ENCODE peak calls at places on chromosomes 13 and 19, in eight cellular contexts. One of them, this sample, is unnamed.

GRCh38 chr13:100913143-100913542 is 238.5 kb upstream of the TMTC4 start:
- DNase-seq in aorta: no peak
- DNase-seq in lung: no peak
- DNase-seq in heart right ventricle: no peak
- DNase-seq in CD8-positive, alpha-beta memory T cell: no peak
- DNase-seq in heart left ventricle: no peak
- DNase-seq in effector memory CD4-positive, alpha-beta T cell: no peak
- DNase-seq in pancreas: no peak
- DNase-seq in this sample: no peak

GRCh38 chr13:113584870-113585671 is 518 bp downstream of the TFDP1 start:
- DNase-seq in aorta: peak
- DNase-seq in lung: peak
- DNase-seq in heart right ventricle: no peak
- DNase-seq in CD8-positive, alpha-beta memory T cell: no peak
- DNase-seq in heart left ventricle: peak
- DNase-seq in effector memory CD4-positive, alpha-beta T cell: no peak
- DNase-seq in pancreas: peak
- DNase-seq in this sample: no peak

GRCh38 chr13:42017264-42017663 is 31.2 kb upstream of the DGKH start:
- DNase-seq in aorta: no peak
- DNase-seq in lung: no peak
- DNase-seq in heart right ventricle: no peak
- DNase-seq in CD8-positive, alpha-beta memory T cell: no peak
- DNase-seq in heart left ventricle: no peak
- DNase-seq in effector memory CD4-positive, alpha-beta T cell: no peak
- DNase-seq in pancreas: no peak
- DNase-seq in this sample: no peak

GRCh38 chr13:102395174-102395573 is 6.7 kb downstream of the FGF14 start:
- DNase-seq in aorta: no peak
- DNase-seq in lung: no peak
- DNase-seq in heart right ventricle: no peak
- DNase-seq in CD8-positive, alpha-beta memory T cell: no peak
- DNase-seq in heart left ventricle: no peak
- DNase-seq in effector memory CD4-positive, alpha-beta T cell: no peak
- DNase-seq in pancreas: no peak
- DNase-seq in this sample: no peak

GRCh38 chr19:28168557-28168956 is 1044.4 kb downstream of the UQCRFS1 start:
- DNase-seq in aorta: no peak
- DNase-seq in lung: no peak
- DNase-seq in heart right ventricle: no peak
- DNase-seq in CD8-positive, alpha-beta memory T cell: no peak
- DNase-seq in heart left ventricle: no peak
- DNase-seq in effector memory CD4-positive, alpha-beta T cell: no peak
- DNase-seq in pancreas: no peak
- DNase-seq in this sample: no peak

GRCh38 chr13:30133976-30134375 is 173.4 kb downstream of the KATNAL1 start:
- DNase-seq in aorta: no peak
- DNase-seq in lung: no peak
- DNase-seq in heart right ventricle: no peak
- DNase-seq in CD8-positive, alpha-beta memory T cell: no peak
- DNase-seq in heart left ventricle: no peak
- DNase-seq in effector memory CD4-positive, alpha-beta T cell: no peak
- DNase-seq in pancreas: no peak
- DNase-seq in this sample: no peak

GRCh38 chr13:40401911-40402776 is 264.3 kb downstream of the FOXO1 start:
- DNase-seq in aorta: peak
- DNase-seq in lung: peak
- DNase-seq in heart right ventricle: peak
- DNase-seq in CD8-positive, alpha-beta memory T cell: no peak
- DNase-seq in heart left ventricle: peak
- DNase-seq in effector memory CD4-positive, alpha-beta T cell: no peak
- DNase-seq in pancreas: peak
- DNase-seq in this sample: peak

GRCh38 chr13:106533101-106533939 is 2.1 kb downstream of the EFNB2 start:
- DNase-seq in aorta: peak
- DNase-seq in lung: peak
- DNase-seq in heart right ventricle: peak
- DNase-seq in CD8-positive, alpha-beta memory T cell: no peak
- DNase-seq in heart left ventricle: peak
- DNase-seq in effector memory CD4-positive, alpha-beta T cell: no peak
- DNase-seq in pancreas: peak
- DNase-seq in this sample: peak

GRCh38 chr19:45340232-45340898 is at the start of gene KLC3:
- DNase-seq in aorta: no peak
- DNase-seq in lung: no peak
- DNase-seq in heart right ventricle: no peak
- DNase-seq in CD8-positive, alpha-beta memory T cell: peak
- DNase-seq in heart left ventricle: no peak
- DNase-seq in effector memory CD4-positive, alpha-beta T cell: peak
- DNase-seq in pancreas: peak
- DNase-seq in this sample: no peak

GRCh38 chr13:36834299-36834698 is 15.3 kb downstream of the RFXAP start:
- DNase-seq in aorta: no peak
- DNase-seq in lung: no peak
- DNase-seq in heart right ventricle: no peak
- DNase-seq in CD8-positive, alpha-beta memory T cell: no peak
- DNase-seq in heart left ventricle: no peak
- DNase-seq in effector memory CD4-positive, alpha-beta T cell: no peak
- DNase-seq in pancreas: no peak
- DNase-seq in this sample: no peak

GRCh38 chr13:94914829-94915228 is 202.5 kb upstream of the SOX21 start:
- DNase-seq in aorta: no peak
- DNase-seq in lung: no peak
- DNase-seq in heart right ventricle: no peak
- DNase-seq in CD8-positive, alpha-beta memory T cell: no peak
- DNase-seq in heart left ventricle: no peak
- DNase-seq in effector memory CD4-positive, alpha-beta T cell: no peak
- DNase-seq in pancreas: no peak
- DNase-seq in this sample: no peak

GRCh38 chr13:41426047-41426446 is 31.3 kb upstream of the RGCC start:
- DNase-seq in aorta: no peak
- DNase-seq in lung: no peak
- DNase-seq in heart right ventricle: no peak
- DNase-seq in CD8-positive, alpha-beta memory T cell: no peak
- DNase-seq in heart left ventricle: no peak
- DNase-seq in effector memory CD4-positive, alpha-beta T cell: no peak
- DNase-seq in pancreas: no peak
- DNase-seq in this sample: no peak

GRCh38 chr13:51258612-51259358 is 36.6 kb downstream of the FAM124A start:
- DNase-seq in aorta: peak
- DNase-seq in lung: no peak
- DNase-seq in heart right ventricle: no peak
- DNase-seq in CD8-positive, alpha-beta memory T cell: no peak
- DNase-seq in heart left ventricle: no peak
- DNase-seq in effector memory CD4-positive, alpha-beta T cell: no peak
- DNase-seq in pancreas: no peak
- DNase-seq in this sample: no peak

GRCh38 chr13:72757792-72758535 is 23.7 kb downstream of the DIS3 start:
- DNase-seq in aorta: no peak
- DNase-seq in lung: no peak
- DNase-seq in heart right ventricle: no peak
- DNase-seq in CD8-positive, alpha-beta memory T cell: no peak
- DNase-seq in heart left ventricle: no peak
- DNase-seq in effector memory CD4-positive, alpha-beta T cell: no peak
- DNase-seq in pancreas: no peak
- DNase-seq in this sample: no peak

GRCh38 chr13:41606646-41607045 is 149.3 kb downstream of the RGCC start:
- DNase-seq in aorta: no peak
- DNase-seq in lung: no peak
- DNase-seq in heart right ventricle: no peak
- DNase-seq in CD8-positive, alpha-beta memory T cell: no peak
- DNase-seq in heart left ventricle: no peak
- DNase-seq in effector memory CD4-positive, alpha-beta T cell: no peak
- DNase-seq in pancreas: no peak
- DNase-seq in this sample: no peak

DNA sequence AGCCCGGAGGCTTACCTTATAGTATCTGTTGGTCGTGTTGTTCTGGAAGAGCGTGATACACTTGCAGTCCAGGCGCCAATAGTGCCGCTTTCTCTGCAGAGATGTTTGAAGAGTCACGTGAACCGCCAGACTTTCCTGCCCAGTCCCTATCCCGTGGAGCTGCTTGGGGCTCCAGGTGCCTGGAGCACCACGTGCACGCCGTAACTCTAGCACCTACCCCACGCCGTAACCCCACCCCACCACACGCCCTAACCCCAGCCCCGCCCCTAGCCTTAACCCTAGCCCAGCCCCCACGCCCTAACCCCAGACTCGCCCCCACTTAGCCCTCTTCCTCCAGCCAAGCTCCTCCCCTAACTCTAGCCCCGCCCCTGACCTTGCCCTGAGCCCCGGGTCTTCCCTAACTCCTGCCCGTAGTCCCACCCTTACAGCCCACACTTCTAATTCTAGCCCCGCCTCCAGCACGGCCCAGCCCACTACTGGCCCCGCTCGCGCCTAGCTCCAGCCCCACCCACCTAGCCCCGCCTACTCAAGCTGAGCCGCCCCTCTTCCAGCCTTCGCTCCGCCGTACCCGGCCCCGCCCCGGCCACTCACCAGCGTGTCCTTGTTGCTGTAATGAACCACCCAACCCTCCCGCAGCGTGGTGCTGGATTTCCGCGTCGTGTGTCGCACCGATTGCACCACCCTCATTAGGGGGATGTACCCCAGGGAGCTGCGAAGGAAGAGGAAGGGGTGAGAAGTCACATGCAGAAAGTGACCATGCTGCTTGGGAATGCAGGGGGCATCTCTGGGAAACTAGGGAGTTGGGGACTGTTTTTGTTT is 19.6 kb downstream of the PRKD2 start:
- DNase-seq in aorta: peak
- DNase-seq in lung: peak
- DNase-seq in heart right ventricle: peak
- DNase-seq in CD8-positive, alpha-beta memory T cell: no peak
- DNase-seq in heart left ventricle: peak
- DNase-seq in effector memory CD4-positive, alpha-beta T cell: no peak
- DNase-seq in pancreas: peak
- DNase-seq in this sample: peak
- H3K27ac ChIP-seq in aorta: no peak
- H3K27ac ChIP-seq in lung: no peak
- H3K27ac ChIP-seq in heart right ventricle: no peak
- H3K27ac ChIP-seq in CD8-positive, alpha-beta memory T cell: no peak
- H3K27ac ChIP-seq in heart left ventricle: no peak
- H3K27ac ChIP-seq in effector memory CD4-positive, alpha-beta T cell: no peak
- H3K27ac ChIP-seq in pancreas: no peak
- H3K27ac ChIP-seq in this sample: peak

GRCh38 chr13:60398949-60399589 is 2.0 kb downstream of the TDRD3 start:
- DNase-seq in aorta: no peak
- DNase-seq in lung: no peak
- DNase-seq in heart right ventricle: no peak
- DNase-seq in CD8-positive, alpha-beta memory T cell: no peak
- DNase-seq in heart left ventricle: no peak
- DNase-seq in effector memory CD4-positive, alpha-beta T cell: no peak
- DNase-seq in pancreas: no peak
- DNase-seq in this sample: no peak
- H3K4me3 ChIP-seq in aorta: peak
- H3K4me3 ChIP-seq in lung: no peak
- H3K4me3 ChIP-seq in heart right ventricle: peak
- H3K4me3 ChIP-seq in CD8-positive, alpha-beta memory T cell: no peak
- H3K4me3 ChIP-seq in heart left ventricle: peak
- H3K4me3 ChIP-seq in effector memory CD4-positive, alpha-beta T cell: no peak
- H3K4me3 ChIP-seq in pancreas: no peak
- H3K4me3 ChIP-seq in this sample: peak

GRCh38 chr13:33676045-33676699 is 141.8 kb upstream of the RFC3 start:
- DNase-seq in aorta: no peak
- DNase-seq in lung: no peak
- DNase-seq in heart right ventricle: peak
- DNase-seq in CD8-positive, alpha-beta memory T cell: no peak
- DNase-seq in heart left ventricle: peak
- DNase-seq in effector memory CD4-positive, alpha-beta T cell: no peak
- DNase-seq in pancreas: no peak
- DNase-seq in this sample: no peak

GRCh38 chr13:33676700-33677048 is 141.3 kb upstream of the RFC3 start:
- DNase-seq in aorta: peak
- DNase-seq in lung: peak
- DNase-seq in heart right ventricle: peak
- DNase-seq in CD8-positive, alpha-beta memory T cell: no peak
- DNase-seq in heart left ventricle: peak
- DNase-seq in effector memory CD4-positive, alpha-beta T cell: no peak
- DNase-seq in pancreas: peak
- DNase-seq in this sample: peak

GRCh38 chr13:33677215-33677614 is 140.7 kb upstream of the RFC3 start:
- DNase-seq in aorta: no peak
- DNase-seq in lung: no peak
- DNase-seq in heart right ventricle: no peak
- DNase-seq in CD8-positive, alpha-beta memory T cell: no peak
- DNase-seq in heart left ventricle: no peak
- DNase-seq in effector memory CD4-positive, alpha-beta T cell: no peak
- DNase-seq in pancreas: no peak
- DNase-seq in this sample: no peak

GRCh38 chr13:33665776-33666175 is 152.2 kb upstream of the RFC3 start:
- DNase-seq in aorta: no peak
- DNase-seq in lung: no peak
- DNase-seq in heart right ventricle: no peak
- DNase-seq in CD8-positive, alpha-beta memory T cell: no peak
- DNase-seq in heart left ventricle: no peak
- DNase-seq in effector memory CD4-positive, alpha-beta T cell: no peak
- DNase-seq in pancreas: no peak
- DNase-seq in this sample: no peak

GRCh38 chr13:33671560-33671959 is 146.4 kb upstream of the RFC3 start:
- DNase-seq in aorta: no peak
- DNase-seq in lung: no peak
- DNase-seq in heart right ventricle: no peak
- DNase-seq in CD8-positive, alpha-beta memory T cell: no peak
- DNase-seq in heart left ventricle: no peak
- DNase-seq in effector memory CD4-positive, alpha-beta T cell: no peak
- DNase-seq in pancreas: no peak
- DNase-seq in this sample: no peak
- H3K27ac ChIP-seq in aorta: no peak
- H3K27ac ChIP-seq in lung: no peak
- H3K27ac ChIP-seq in heart right ventricle: no peak
- H3K27ac ChIP-seq in CD8-positive, alpha-beta memory T cell: no peak
- H3K27ac ChIP-seq in heart left ventricle: no peak
- H3K27ac ChIP-seq in effector memory CD4-positive, alpha-beta T cell: no peak
- H3K27ac ChIP-seq in pancreas: no peak
- H3K27ac ChIP-seq in this sample: no peak

DNA sequence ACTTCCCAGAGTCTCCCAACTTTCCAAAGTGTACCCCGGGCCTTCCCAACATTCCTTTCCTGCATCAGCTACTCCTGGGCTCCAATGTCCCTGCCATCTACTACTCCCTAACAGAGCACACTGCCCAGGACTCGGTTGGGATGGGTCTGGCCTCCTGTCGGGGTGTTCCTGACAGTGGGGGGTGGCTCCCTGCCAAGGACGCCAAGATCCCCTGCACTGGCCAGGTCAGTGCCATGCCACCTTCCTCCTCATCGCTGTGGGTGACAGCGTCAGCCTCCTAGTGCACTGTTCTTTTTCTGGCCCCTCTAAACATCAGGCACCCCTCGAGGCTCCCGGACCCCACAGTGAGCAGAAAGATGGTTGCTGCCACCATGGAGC is 13.8 kb downstream of the EPS15L1 start:
- DNase-seq in aorta: no peak
- DNase-seq in lung: no peak
- DNase-seq in heart right ventricle: no peak
- DNase-seq in CD8-positive, alpha-beta memory T cell: no peak
- DNase-seq in heart left ventricle: no peak
- DNase-seq in effector memory CD4-positive, alpha-beta T cell: no peak
- DNase-seq in pancreas: no peak
- DNase-seq in this sample: peak
- H3K4me3 ChIP-seq in aorta: no peak
- H3K4me3 ChIP-seq in lung: no peak
- H3K4me3 ChIP-seq in heart right ventricle: no peak
- H3K4me3 ChIP-seq in CD8-positive, alpha-beta memory T cell: no peak
- H3K4me3 ChIP-seq in heart left ventricle: no peak
- H3K4me3 ChIP-seq in effector memory CD4-positive, alpha-beta T cell: no peak
- H3K4me3 ChIP-seq in pancreas: no peak
- H3K4me3 ChIP-seq in this sample: peak